ENCODE peak calls at places on chromosome 19, in four cellular contexts. Z is foreskin melanocyte, F is mucosa of descending colon, L is activated T-cell treated with anti-CD3 and anti-CD28 coated beads for 24 hours. M is an unnamed sample.
A peak's percentile ranks its signal among the peaks of the same experiment; 100 is the strongest.

GRCh38 chr19:35223856-35224505 is 4.6 kb downstream of the FAM187B start:
- DNase-seq in L (no peak), Z (no peak), F (no peak), M (no peak)

GRCh38 chr19:11538232-11539036 is at the start of gene CNN1:
- DNase-seq in F (peak; percentile 57), L (no peak), Z (no peak), M (no peak)

GRCh38 chr19:39430675-39431593 is 4.8 kb downstream of the RPS16 start:
- DNase-seq in L (no peak), Z (no peak), F (no peak), M (peak; percentile 70)

GRCh38 chr19:38012290-38012689 is 105.3 kb downstream of the SIPA1L3 start:
- DNase-seq in L (no peak), F (no peak), Z (no peak), M (no peak)

GRCh38 chr19:34393629-34394028 is 10.6 kb upstream of the PDCD2L start:
- DNase-seq in Z (no peak), L (no peak), F (no peak), M (no peak)

GRCh38 chr19:46489445-46490272 is 6.0 kb downstream of the PNMA8B start:
- DNase-seq in L (no peak), Z (no peak), F (no peak), M (no peak)

GRCh38 chr19:38606131-38606530 is 11.6 kb downstream of the MAP4K1 start:
- DNase-seq in Z (no peak), F (no peak), L (no peak), M (no peak)

GRCh38 chr19:2226051-2226839 is 9.9 kb downstream of the PLEKHJ1 start:
- DNase-seq in L (no peak), Z (no peak), F (no peak), M (no peak)

GRCh38 chr19:13797870-13798269 is 2.6 kb downstream of the ZSWIM4 start:
- DNase-seq in F (no peak), L (no peak), Z (no peak), M (peak; percentile 59)